ENCODE peak calls at places on chromosome 1, in nine cellular contexts. C is cardiac muscle cell; N is stomach; Z is CD8-positive, alpha-beta T cell; X is heart left ventricle; H is esophagus muscularis mucosa; Q is effector memory CD4-positive, alpha-beta T cell; O is endothelial cell of umbilical vein; B is breast epithelium. T is an unnamed sample. For H3K4me1, the result is how much of the 10 kb centered on the place peaks cover.

GRCh38 chr1:63798284-63798683 is 24.5 kb downstream of the ROR1 start:
- DNase-seq in N (no peak), X (no peak), C (no peak), H (peak), B (no peak), Z (no peak), O (no peak), Q (no peak), T (no peak)

GRCh38 chr1:20165522-20165951 is 20.4 kb upstream of the UBXN10 start:
- DNase-seq in B (no peak), N (no peak), O (no peak), C (peak), Q (no peak), X (no peak), Z (no peak), H (no peak), T (no peak)

GRCh38 chr1:15578921-15579682 is 5.7 kb downstream of the AGMAT start:
- DNase-seq in C (no peak), Z (peak), Q (no peak), B (no peak), X (no peak), H (no peak), O (no peak), N (no peak), T (no peak)

GRCh38 chr1:99745684-99746083 is 20.8 kb downstream of the FRRS1 start:
- DNase-seq in N (no peak), Q (no peak), Z (no peak), X (no peak), B (no peak), C (no peak), O (no peak), H (no peak), T (no peak)

GRCh38 chr1:43799656-43800629 is 92.6 kb downstream of the ST3GAL3 start:
- DNase-seq in B (no peak), Q (no peak), Z (no peak), H (no peak), X (no peak), O (no peak), N (no peak), C (peak), T (no peak)

GRCh38 chr1:51850420-51851297 is 27.9 kb downstream of the NRDC start:
- DNase-seq in B (no peak), C (peak), Q (no peak), N (no peak), H (no peak), X (peak), Z (no peak), O (peak), T (peak)

GRCh38 chr1:208170252-208170651 is 73.9 kb downstream of the PLXNA2 start:
- DNase-seq in B (no peak), Z (no peak), X (peak), N (peak), O (no peak), C (no peak), Q (no peak), H (no peak), T (peak)

GRCh38 chr1:238927899-238928298 is 458.5 kb upstream of the CHRM3 start:
- DNase-seq in Z (no peak), H (no peak), Q (no peak), X (no peak), N (no peak), O (no peak), B (no peak), C (no peak), T (no peak)

GRCh38 chr1:244969355-244970235 is 105.3 kb upstream of the HNRNPU start:
- DNase-seq in X (peak), N (peak), C (peak), Z (peak), Q (peak), O (peak), H (peak), B (peak), T (peak)

GRCh38 chr1:27357281-27358037 is 9.3 kb downstream of the MAP3K6 start:
- DNase-seq in H (no peak), Z (peak), O (peak), B (peak), N (peak), X (peak), Q (peak), C (peak), T (peak)

GRCh38 chr1:201724760-201725105 is 104.2 kb upstream of the IPO9 start:
- DNase-seq in B (no peak), N (no peak), X (peak), O (peak), Z (no peak), Q (no peak), C (peak), H (no peak), T (no peak)

GRCh38 chr1:82728206-82728605 is 927.5 kb downstream of the ADGRL2 start:
- DNase-seq in Z (no peak), C (no peak), O (no peak), Q (no peak), N (no peak), X (no peak), B (no peak), H (no peak), T (no peak)

GRCh38 chr1:1085911-1086841 is 12.1 kb upstream of the RNF223 start:
- DNase-seq in B (no peak), N (no peak), Z (no peak), X (no peak), C (no peak), Q (no peak), H (no peak), O (no peak), T (no peak)

GRCh38 chr1:155009742-155010141 is 7.1 kb downstream of the ZBTB7B start:
- DNase-seq in H (no peak), B (no peak), X (no peak), Q (no peak), C (no peak), O (no peak), N (no peak), Z (no peak), T (no peak)
- H3K4me3 ChIP-seq in H (peak), B (peak), X (no peak), Q (peak), C (no peak), O (no peak), N (peak), Z (no peak), T (no peak)

GRCh38 chr1:203507836-203508235 is 13.9 kb downstream of the OPTC start:
- DNase-seq in Q (no peak), O (no peak), H (no peak), Z (no peak), B (no peak), N (no peak), X (no peak), C (peak), T (no peak)
- H3K4me1 ChIP-seq in Q (under half), O (under half), H (half or more), Z (under half), B (under half), N (half or more), X (half or more), C (under half), T (under half)

GRCh38 chr1:85289207-85289847 is 12.9 kb upstream of the BCL10 start:
- DNase-seq in H (no peak), B (no peak), C (peak), O (peak), X (no peak), N (peak), Z (no peak), Q (no peak), T (no peak)
- H3K27ac ChIP-seq in H (no peak), B (no peak), C (peak), O (no peak), X (no peak), N (peak), Z (no peak), Q (no peak), T (no peak)

GRCh38 chr1:153533689-153534201 is 2.0 kb downstream of the S100A6 start:
- DNase-seq in B (no peak), C (peak), Z (no peak), H (no peak), X (peak), Q (peak), N (no peak), O (peak), T (no peak)

GRCh38 chr1:153531638-153532037 is 4.2 kb downstream of the S100A6 start:
- DNase-seq in X (no peak), Z (no peak), N (no peak), H (no peak), Q (no peak), B (no peak), C (no peak), O (no peak), T (no peak)

GRCh38 chr1:153532769-153533599 is 2.8 kb downstream of the S100A6 start:
- DNase-seq in B (peak), H (peak), N (peak), C (peak), O (peak), X (peak), Z (peak), Q (peak), T (peak)

GRCh38 chr1:153534226-153534932 is 1.4 kb downstream of the S100A6 start:
- DNase-seq in X (no peak), B (no peak), C (no peak), O (no peak), Z (no peak), N (no peak), H (no peak), Q (no peak), T (no peak)

GRCh38 chr1:153532161-153532560 is 3.6 kb downstream of the S100A6 start:
- DNase-seq in Q (peak), N (no peak), Z (peak), O (peak), X (no peak), H (no peak), B (no peak), C (no peak), T (no peak)
- H3K4me3 ChIP-seq in Q (no peak), N (no peak), Z (peak), O (no peak), X (no peak), H (no peak), B (no peak), C (no peak), T (no peak)

GRCh38 chr1:10940451-10940804 is 72.0 kb upstream of the TARDBP start:
- DNase-seq in X (no peak), O (no peak), Q (no peak), N (no peak), Z (no peak), H (no peak), C (no peak), B (no peak), T (no peak)
- H3K4me1 ChIP-seq in X (under half), O (under half), Q (under half), N (under half), Z (under half), H (under half), C (under half), B (under half), T (under half)

DNA sequence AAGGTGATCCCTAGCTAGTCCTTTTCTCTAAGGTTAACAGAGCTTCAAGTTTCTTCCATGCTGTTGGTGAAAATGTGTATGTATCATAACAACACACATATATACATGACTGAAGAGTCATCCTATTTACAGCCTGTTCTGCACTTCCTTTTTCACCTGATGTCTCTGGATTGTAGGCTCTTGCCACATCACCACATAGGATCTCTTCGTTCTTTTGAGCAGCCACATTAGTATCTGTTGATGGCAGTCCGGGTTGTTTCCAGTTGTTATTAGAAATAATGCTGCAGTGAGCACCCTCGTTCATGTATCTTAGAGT is 19.7 kb downstream of the MRPL37 start:
- DNase-seq in C (no peak), Z (no peak), H (no peak), B (no peak), X (no peak), N (no peak), O (no peak), Q (no peak), T (no peak)
- H3K27ac ChIP-seq in C (peak), Z (no peak), H (peak), B (peak), X (peak), N (no peak), O (no peak), Q (no peak), T (peak)

DNA sequence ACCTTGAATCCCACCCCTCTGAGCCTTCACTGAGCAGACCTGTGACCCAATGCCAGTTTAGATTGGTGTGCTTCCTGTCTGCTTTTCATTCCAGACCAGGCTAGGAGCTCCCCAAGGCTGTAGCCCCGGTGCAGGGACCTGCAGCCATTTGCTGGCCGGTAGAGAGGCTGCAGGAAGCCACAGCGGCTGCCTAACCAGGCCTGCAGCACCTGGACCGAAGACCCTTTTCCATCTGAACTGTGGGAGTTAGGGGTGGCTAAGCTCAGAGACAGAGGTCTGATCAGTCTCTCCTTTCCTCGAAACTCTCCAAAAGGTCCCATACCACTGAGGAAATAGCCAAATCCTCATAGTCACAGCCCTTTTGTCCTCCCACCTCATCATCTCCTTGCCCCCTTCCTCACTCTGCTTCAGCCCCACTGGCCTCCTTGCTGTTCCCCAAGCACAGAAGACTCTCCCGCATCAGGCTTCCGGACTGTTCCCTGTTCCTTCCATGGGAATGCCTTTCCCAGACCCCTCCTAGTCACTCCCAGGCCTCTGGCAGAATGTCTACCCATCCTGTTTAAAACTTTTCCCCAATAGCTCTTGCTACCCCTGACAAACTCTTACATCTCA is 674 bp upstream of the TTC4 start:
- DNase-seq in Q (no peak), H (no peak), X (no peak), N (no peak), C (no peak), B (no peak), Z (no peak), O (no peak), T (no peak)
- H3K4me3 ChIP-seq in Q (peak), H (peak), X (peak), N (peak), C (peak), B (peak), Z (peak), O (no peak), T (no peak)

DNA sequence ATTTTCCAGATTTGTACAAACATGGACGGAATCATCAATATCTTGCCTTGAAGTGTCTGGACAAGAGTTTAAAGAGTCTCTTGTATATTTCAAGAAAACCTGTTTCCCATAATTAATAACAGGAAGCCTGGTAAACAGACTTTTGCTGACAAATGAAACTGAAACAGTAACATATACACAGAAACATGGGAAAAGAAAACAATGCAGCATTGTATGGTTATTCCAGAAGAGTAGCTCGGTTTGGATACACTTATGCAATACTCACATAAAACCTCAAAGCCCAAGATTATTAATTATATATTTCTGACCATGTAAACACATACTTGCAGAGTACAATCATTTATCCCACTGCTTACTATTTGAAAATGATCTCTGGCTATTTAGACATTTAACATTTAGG is 265.5 kb downstream of the PTPRC start:
- DNase-seq in H (no peak), Z (no peak), O (no peak), X (no peak), Q (no peak), C (peak), N (no peak), B (no peak), T (no peak)
- H3K4me1 ChIP-seq in H (under half), Z (under half), O (under half), X (under half), Q (under half), C (under half), N (under half), B (under half), T (under half)

T was measured in body of pancreas.